ENCODE peak calls at places on chromosome 11, in five cellular contexts. M is esophagus muscularis mucosa, Z is left ventricle myocardium inferior, H is epithelial cell of prostate, D is hypothalamus. N is an unnamed sample.

GRCh38 chr11:76602431-76602861 is 68.1 kb downstream of the LRRC32 start:
- DNase-seq in Z (peak), D (no peak), H (no peak), M (peak), N (no peak)

GRCh38 chr11:35304393-35304790 is 115.0 kb downstream of the SLC1A2 start:
- DNase-seq in H (no peak), Z (no peak), M (no peak), D (no peak), N (no peak)

GRCh38 chr11:111696556-111696955 is 69.6 kb downstream of the PPP2R1B start:
- DNase-seq in M (no peak), D (no peak), Z (no peak), H (no peak), N (no peak)

GRCh38 chr11:78715639-78716311 is 141.1 kb upstream of the NARS2 start:
- DNase-seq in Z (no peak), M (no peak), H (peak), D (no peak), N (peak)

GRCh38 chr11:21144556-21144955 is 475.2 kb downstream of the NELL1 start:
- DNase-seq in M (no peak), H (no peak), D (no peak), Z (no peak), N (no peak)

GRCh38 chr11:69915501-69916250 is 96.5 kb upstream of the FGF3 start:
- DNase-seq in M (no peak), Z (peak), D (no peak), H (no peak), N (peak)

GRCh38 chr11:111064118-111064517 is 181.4 kb upstream of the POU2AF2 start:
- DNase-seq in D (no peak), Z (no peak), M (no peak), H (no peak), N (no peak)

GRCh38 chr11:88352139-88352538 is 14.6 kb upstream of the CTSC start:
- DNase-seq in D (no peak), H (no peak), M (no peak), Z (no peak), N (no peak)

GRCh38 chr11:71500601-71501021 is 26.5 kb upstream of the KRTAP5-7 start:
- DNase-seq in Z (peak), H (no peak), M (no peak), D (no peak), N (no peak)

GRCh38 chr11:69496631-69497220 is 15.3 kb downstream of the LINC01488 start:
- DNase-seq in H (no peak), M (no peak), D (no peak), Z (peak), N (no peak)

GRCh38 chr11:5118893-5119292 is 19.3 kb downstream of the OR52A5 start:
- DNase-seq in M (no peak), H (no peak), Z (no peak), D (no peak), N (no peak)

GRCh38 chr11:15282754-15283153 is 168.0 kb downstream of the INSC start:
- DNase-seq in D (no peak), Z (no peak), H (no peak), M (no peak), N (no peak)

GRCh38 chr11:27976262-27976661 is 131.7 kb downstream of the KIF18A start:
- DNase-seq in D (no peak), Z (no peak), M (no peak), H (no peak), N (no peak)

N was measured in nucleus accumbens.